ENCODE peak calls at places on chromosomes 7 and 10, in six cellular contexts. U, A, X, C, B and W are unnamed samples.

GRCh38 chr7:105831824-105832535 is 44.4 kb downstream of the ATXN7L1 start:
- DNase-seq in A (no peak), C (no peak), X (no peak), B (no peak), U (no peak), W (no peak)

GRCh38 chr7:150379590-150380379 is 655 bp downstream of the ZNF775 start:
- DNase-seq in B (no peak), U (no peak), A (no peak), X (no peak), C (no peak), W (no peak)

GRCh38 chr7:39741942-39742623 is 118.7 kb downstream of the RALA start:
- DNase-seq in X (no peak), B (no peak), A (no peak), C (no peak), U (no peak), W (no peak)

GRCh38 chr10:29725133-29725720 is 90.5 kb upstream of the SVIL start:
- DNase-seq in A (no peak), C (no peak), X (no peak), U (no peak), B (no peak), W (no peak)

GRCh38 chr7:121336579-121336978 is 7.8 kb downstream of the WNT16 start:
- DNase-seq in C (no peak), X (no peak), U (no peak), A (no peak), B (no peak), W (no peak)

GRCh38 chr10:8113616-8114015 is 59.1 kb downstream of the GATA3 start:
- DNase-seq in B (no peak), A (no peak), U (no peak), X (no peak), C (no peak), W (no peak)

GRCh38 chr10:13681528-13681927 is 94.8 kb downstream of the PRPF18 start:
- DNase-seq in A (no peak), C (no peak), X (no peak), U (no peak), B (no peak), W (no peak)

GRCh38 chr10:78059916-78060315 is 26.3 kb downstream of the RPS24 start:
- DNase-seq in U (no peak), X (no peak), A (no peak), C (no peak), B (no peak), W (no peak)

GRCh38 chr10:71638087-71638576 is 81.4 kb downstream of the C10orf105 start:
- DNase-seq in A (no peak), X (no peak), C (no peak), U (peak; percentile 90), B (no peak), W (no peak)

GRCh38 chr10:10271639-10272192 is 746.0 kb upstream of the CELF2 start:
- DNase-seq in A (no peak), B (no peak), X (no peak), C (no peak), U (no peak), W (no peak)

GRCh38 chr7:81676105-81676811 is 93.6 kb downstream of the HGF start:
- DNase-seq in B (no peak), C (no peak), A (no peak), X (no peak), U (no peak), W (no peak)

GRCh38 chr7:77378584-77378983 is 37.6 kb downstream of the GSAP start:
- DNase-seq in B (no peak), U (no peak), A (no peak), C (no peak), X (no peak), W (no peak)